ENCODE peak calls at places on chromosomes 16 and 17, in six cellular contexts. T is breast epithelium; K is endothelial cell of umbilical vein; B is stimulated activated CD4-positive, alpha-beta T cell treated with anti-CD3 and anti-CD28 coated beads, TNF-alpha, amount 100 ng/mL, for 1 hour; R is CMK; Q is T-helper 17 cell. E is an unnamed sample.

GRCh38 chr17:10053976-10054551 is 144.3 kb downstream of the GAS7 start:
- DNase-seq in T (no peak), K (no peak), B (no peak), R (no peak), Q (no peak), E (no peak)

GRCh38 chr16:61936522-61936921 is 99.7 kb downstream of the CDH8 start:
- DNase-seq in T (no peak), K (no peak), B (no peak), R (no peak), Q (no peak), E (no peak)

GRCh38 chr16:9049241-9049640 is 42.2 kb upstream of the HAPSTR1 start:
- DNase-seq in T (no peak), K (no peak), B (no peak), R (no peak), Q (no peak), E (no peak)

GRCh38 chr17:41917957-41918391 is 777 bp downstream of the ACLY start:
- DNase-seq in T (peak; percentile 60), K (peak; percentile 57), B (no peak), R (no peak), Q (peak; percentile 33), E (peak; percentile 27)

GRCh38 chr17:43418441-43419374 is 19.9 kb downstream of the ARL4D start:
- DNase-seq in T (no peak), K (no peak), B (no peak), R (no peak), Q (no peak), E (no peak)

GRCh38 chr17:57567278-57567677 is 177.8 kb downstream of the CCDC182 start:
- DNase-seq in T (no peak), K (no peak), B (no peak), R (no peak), Q (no peak), E (no peak)

GRCh38 chr17:7858487-7858832 is 657 bp downstream of the CYB5D1 start:
- DNase-seq in T (no peak), K (peak; percentile 61), B (no peak), R (no peak), Q (no peak), E (no peak)

GRCh38 chr17:9002236-9002609 is 19.1 kb upstream of the NTN1 start:
- DNase-seq in T (no peak), K (no peak), B (no peak), R (no peak), Q (no peak), E (no peak)

GRCh38 chr17:48048321-48049140 is at the start of gene NFE2L1:
- DNase-seq in T (peak; percentile 86), K (peak; percentile 89), B (no peak), R (peak; percentile 93), Q (no peak), E (no peak)

GRCh38 chr17:44266402-44267164 is 1.4 kb downstream of the SLC4A1 start:
- DNase-seq in T (no peak), K (no peak), B (no peak), R (no peak), Q (no peak), E (no peak)

GRCh38 chr17:81535007-81535328 is 6.8 kb downstream of the FSCN2 start:
- DNase-seq in T (no peak), K (no peak), B (no peak), R (no peak), Q (no peak), E (no peak)

GRCh38 chr16:4327782-4328579 is 12.1 kb downstream of the GLIS2 start:
- DNase-seq in T (peak; percentile 84), K (peak; percentile 72), B (no peak), R (no peak), Q (no peak), E (peak; percentile 33)

GRCh38 chr16:46662123-46662522 is 26.9 kb downstream of the VPS35 start:
- DNase-seq in T (no peak), K (no peak), B (no peak), R (no peak), Q (no peak), E (no peak)

GRCh38 chr16:14462811-14463210 is 167.2 kb downstream of the PARN start:
- DNase-seq in T (no peak), K (peak; percentile 40), B (no peak), R (no peak), Q (no peak), E (no peak)

GRCh38 chr16:48334325-48334724 is 50.9 kb downstream of the SIAH1 start:
- DNase-seq in T (no peak), K (no peak), B (no peak), R (no peak), Q (no peak), E (no peak)

GRCh38 chr17:4059656-4060055 is 83.2 kb downstream of the ZZEF1 start:
- DNase-seq in T (no peak), K (no peak), B (no peak), R (no peak), Q (no peak), E (no peak)

GRCh38 chr16:47204736-47205499 is 61.2 kb upstream of the NETO2 start:
- DNase-seq in T (no peak), K (no peak), B (no peak), R (no peak), Q (no peak), E (no peak)

GRCh38 chr16:19130852-19131808 is 17.4 kb downstream of the ITPRIPL2 start:
- DNase-seq in T (no peak), K (peak; percentile 61), B (no peak), R (no peak), Q (no peak), E (no peak)

GRCh38 chr16:23334421-23334853 is 32.3 kb downstream of the SCNN1B start:
- DNase-seq in T (no peak), K (no peak), B (no peak), R (no peak), Q (no peak), E (no peak)

GRCh38 chr17:14052886-14053615 is 16.3 kb upstream of the COX10 start:
- DNase-seq in T (no peak), K (no peak), B (no peak), R (no peak), Q (no peak), E (no peak)

GRCh38 chr17:10812674-10813073 is 8.8 kb upstream of the TMEM238L start:
- DNase-seq in T (peak; percentile 66), K (no peak), B (no peak), R (no peak), Q (no peak), E (no peak)

GRCh38 chr17:50049636-50050035 is 6.3 kb upstream of the ITGA3 start:
- DNase-seq in T (no peak), K (no peak), B (no peak), R (no peak), Q (no peak), E (no peak)

GRCh38 chr16:19542138-19542821 is 13.2 kb upstream of the VPS35L start:
- DNase-seq in T (no peak), K (no peak), B (no peak), R (no peak), Q (no peak), E (no peak)

GRCh38 chr16:86509759-86510464 is 415 bp upstream of the FOXF1 start:
- DNase-seq in T (no peak), K (peak; percentile 62), B (no peak), R (no peak), Q (no peak), E (no peak)

GRCh38 chr17:65823713-65824112 is 262.3 kb upstream of the AXIN2 start:
- DNase-seq in T (no peak), K (peak; percentile 39), B (no peak), R (no peak), Q (no peak), E (no peak)

GRCh38 chr16:9225527-9226316 is 134.3 kb downstream of the HAPSTR1 start:
- DNase-seq in T (no peak), K (no peak), B (no peak), R (no peak), Q (no peak), E (no peak)

GRCh38 chr16:6722786-6723185 is 609.9 kb upstream of the RBFOX1 start:
- DNase-seq in T (no peak), K (no peak), B (no peak), R (no peak), Q (no peak), E (no peak)

E was measured in T follicular helper cell.